ENCODE peak calls at places on chromosomes 7 and 10, in nine cellular contexts. J is EL; B is heart right ventricle; X is GM19239; N is G401; K is HFFc6; P is stimulated activated CD8-positive, alpha-beta memory T cell treated with anti-CD3 and anti-CD28 coated beads, Interleukin-7, amount 100 ng/mL, for 1 hour; I is H7; H is foreskin melanocyte. C is an unnamed sample.

GRCh38 chr7:159030490-159031134 is 114.1 kb downstream of the VIPR2 start:
- DNase-seq in J (no peak), B (peak), X (no peak), N (peak), K (no peak), P (no peak), I (peak), H (no peak), C (no peak)

GRCh38 chr10:132460691-132461090 is 63.7 kb downstream of the PWWP2B start:
- DNase-seq in J (no peak), B (peak), X (no peak), N (no peak), K (no peak), P (no peak), I (peak), H (no peak), C (no peak)

GRCh38 chr7:43763183-43763582 is 4.7 kb downstream of the BLVRA start:
- DNase-seq in J (no peak), B (no peak), X (no peak), N (no peak), K (no peak), P (no peak), I (peak), H (no peak), C (no peak)

GRCh38 chr7:2551418-2551817 is 3.9 kb downstream of the BRAT1 start:
- DNase-seq in J (no peak), B (no peak), X (no peak), N (no peak), K (no peak), P (no peak), I (no peak), H (no peak), C (no peak)

GRCh38 chr7:104453190-104453589 is 124.8 kb downstream of the LHFPL3 start:
- DNase-seq in J (no peak), B (no peak), X (no peak), N (no peak), K (no peak), P (no peak), I (peak), H (no peak), C (no peak)

GRCh38 chr7:130387628-130388403 is 7.5 kb downstream of the CPA1 start:
- DNase-seq in J (peak), B (no peak), X (no peak), N (no peak), K (no peak), P (no peak), I (no peak), H (no peak), C (no peak)

GRCh38 chr10:133278577-133279265 is 2.1 kb upstream of the ADAM8 start:
- DNase-seq in J (peak), B (no peak), X (peak), N (no peak), K (peak), P (no peak), I (no peak), H (no peak), C (no peak)

GRCh38 chr7:44520574-44520973 is 20.6 kb downstream of the NPC1L1 start:
- DNase-seq in J (no peak), B (no peak), X (no peak), N (no peak), K (no peak), P (no peak), I (no peak), H (no peak), C (no peak)

C was measured in GM12878.